ENCODE peak calls at places on chromosome 10, in ten cellular contexts. One of them, this sample, is unnamed.
A peak's percentile ranks its signal among the peaks of the same experiment; 100 is the strongest.

GRCh38 chr10:13160934-13161266 is 458 bp upstream of the MCM10 start:
- DNase-seq in A549: no peak
- DNase-seq in dermis blood vessel endothelial cell: no peak
- DNase-seq in ACHN: no peak
- DNase-seq in activated naive CD4-positive, alpha-beta T cell treated with anti-CD3 and anti-CD28 coated beads for 36 hours: no peak
- DNase-seq in LNCaP clone FGC: no peak
- DNase-seq in fibroblast of the conjunctiva: no peak
- DNase-seq in activated effector memory CD4-positive, alpha-beta T cell treated with Interleukin-2 at 50 U/mL for 16 hours: no peak
- DNase-seq in H54: peak; percentile 4
- DNase-seq in keratinocyte: no peak
- DNase-seq in this sample: no peak

GRCh38 chr10:3132036-3133025 is 40.3 kb downstream of the PITRM1 start:
- DNase-seq in keratinocyte: no peak
- DNase-seq in activated naive CD4-positive, alpha-beta T cell treated with anti-CD3 and anti-CD28 coated beads for 36 hours: no peak
- DNase-seq in A549: no peak
- DNase-seq in H54: no peak
- DNase-seq in dermis blood vessel endothelial cell: no peak
- DNase-seq in LNCaP clone FGC: no peak
- DNase-seq in activated effector memory CD4-positive, alpha-beta T cell treated with Interleukin-2 at 50 U/mL for 16 hours: no peak
- DNase-seq in ACHN: no peak
- DNase-seq in fibroblast of the conjunctiva: no peak
- DNase-seq in this sample: no peak

GRCh38 chr10:25867321-25867720 is 66.7 kb upstream of the MYO3A start:
- DNase-seq in fibroblast of the conjunctiva: no peak
- DNase-seq in A549: no peak
- DNase-seq in ACHN: no peak
- DNase-seq in LNCaP clone FGC: no peak
- DNase-seq in keratinocyte: no peak
- DNase-seq in dermis blood vessel endothelial cell: no peak
- DNase-seq in activated naive CD4-positive, alpha-beta T cell treated with anti-CD3 and anti-CD28 coated beads for 36 hours: no peak
- DNase-seq in activated effector memory CD4-positive, alpha-beta T cell treated with Interleukin-2 at 50 U/mL for 16 hours: no peak
- DNase-seq in H54: no peak
- DNase-seq in this sample: peak; percentile 2

GRCh38 chr10:127040756-127041155 is 135.5 kb downstream of the DOCK1 start:
- DNase-seq in activated effector memory CD4-positive, alpha-beta T cell treated with Interleukin-2 at 50 U/mL for 16 hours: no peak
- DNase-seq in LNCaP clone FGC: no peak
- DNase-seq in activated naive CD4-positive, alpha-beta T cell treated with anti-CD3 and anti-CD28 coated beads for 36 hours: no peak
- DNase-seq in A549: no peak
- DNase-seq in dermis blood vessel endothelial cell: no peak
- DNase-seq in fibroblast of the conjunctiva: no peak
- DNase-seq in keratinocyte: peak; percentile 26
- DNase-seq in ACHN: no peak
- DNase-seq in H54: no peak
- DNase-seq in this sample: no peak

GRCh38 chr10:91805110-91805825 is 7.0 kb downstream of the TNKS2 start:
- DNase-seq in fibroblast of the conjunctiva: no peak
- DNase-seq in dermis blood vessel endothelial cell: no peak
- DNase-seq in activated naive CD4-positive, alpha-beta T cell treated with anti-CD3 and anti-CD28 coated beads for 36 hours: no peak
- DNase-seq in activated effector memory CD4-positive, alpha-beta T cell treated with Interleukin-2 at 50 U/mL for 16 hours: no peak
- DNase-seq in ACHN: no peak
- DNase-seq in H54: no peak
- DNase-seq in LNCaP clone FGC: no peak
- DNase-seq in keratinocyte: no peak
- DNase-seq in A549: no peak
- DNase-seq in this sample: no peak

GRCh38 chr10:52949899-52950298 is 177.3 kb upstream of the MBL2 start:
- DNase-seq in activated effector memory CD4-positive, alpha-beta T cell treated with Interleukin-2 at 50 U/mL for 16 hours: no peak
- DNase-seq in keratinocyte: no peak
- DNase-seq in H54: no peak
- DNase-seq in ACHN: no peak
- DNase-seq in fibroblast of the conjunctiva: no peak
- DNase-seq in LNCaP clone FGC: no peak
- DNase-seq in dermis blood vessel endothelial cell: no peak
- DNase-seq in activated naive CD4-positive, alpha-beta T cell treated with anti-CD3 and anti-CD28 coated beads for 36 hours: no peak
- DNase-seq in A549: peak; percentile 2
- DNase-seq in this sample: peak; percentile 3

GRCh38 chr10:78203915-78204818 is 170.5 kb downstream of the RPS24 start:
- DNase-seq in H54: no peak
- DNase-seq in keratinocyte: no peak
- DNase-seq in A549: peak; percentile 34
- DNase-seq in dermis blood vessel endothelial cell: peak; percentile 6
- DNase-seq in ACHN: no peak
- DNase-seq in fibroblast of the conjunctiva: no peak
- DNase-seq in activated naive CD4-positive, alpha-beta T cell treated with anti-CD3 and anti-CD28 coated beads for 36 hours: no peak
- DNase-seq in activated effector memory CD4-positive, alpha-beta T cell treated with Interleukin-2 at 50 U/mL for 16 hours: no peak
- DNase-seq in LNCaP clone FGC: no peak
- DNase-seq in this sample: no peak

GRCh38 chr10:130686680-130687300 is 550.6 kb downstream of the GLRX3 start:
- DNase-seq in H54: no peak
- DNase-seq in dermis blood vessel endothelial cell: no peak
- DNase-seq in ACHN: peak; percentile 9
- DNase-seq in LNCaP clone FGC: peak; percentile 21
- DNase-seq in activated effector memory CD4-positive, alpha-beta T cell treated with Interleukin-2 at 50 U/mL for 16 hours: no peak
- DNase-seq in fibroblast of the conjunctiva: no peak
- DNase-seq in keratinocyte: no peak
- DNase-seq in A549: peak; percentile 18
- DNase-seq in activated naive CD4-positive, alpha-beta T cell treated with anti-CD3 and anti-CD28 coated beads for 36 hours: no peak
- DNase-seq in this sample: no peak

GRCh38 chr10:36253731-36254130 is 611.6 kb upstream of the FZD8 start:
- DNase-seq in dermis blood vessel endothelial cell: no peak
- DNase-seq in ACHN: no peak
- DNase-seq in A549: no peak
- DNase-seq in H54: no peak
- DNase-seq in LNCaP clone FGC: no peak
- DNase-seq in activated naive CD4-positive, alpha-beta T cell treated with anti-CD3 and anti-CD28 coated beads for 36 hours: no peak
- DNase-seq in keratinocyte: no peak
- DNase-seq in activated effector memory CD4-positive, alpha-beta T cell treated with Interleukin-2 at 50 U/mL for 16 hours: no peak
- DNase-seq in fibroblast of the conjunctiva: no peak
- DNase-seq in this sample: no peak

GRCh38 chr10:20313665-20314064 is 497.4 kb downstream of the PLXDC2 start:
- DNase-seq in ACHN: no peak
- DNase-seq in activated effector memory CD4-positive, alpha-beta T cell treated with Interleukin-2 at 50 U/mL for 16 hours: no peak
- DNase-seq in activated naive CD4-positive, alpha-beta T cell treated with anti-CD3 and anti-CD28 coated beads for 36 hours: no peak
- DNase-seq in H54: no peak
- DNase-seq in dermis blood vessel endothelial cell: no peak
- DNase-seq in fibroblast of the conjunctiva: no peak
- DNase-seq in A549: no peak
- DNase-seq in keratinocyte: no peak
- DNase-seq in LNCaP clone FGC: no peak
- DNase-seq in this sample: no peak

GRCh38 chr10:103394180-103394579 is 2.1 kb downstream of the ATP5MK start:
- DNase-seq in fibroblast of the conjunctiva: no peak
- DNase-seq in activated effector memory CD4-positive, alpha-beta T cell treated with Interleukin-2 at 50 U/mL for 16 hours: no peak
- DNase-seq in A549: no peak
- DNase-seq in keratinocyte: no peak
- DNase-seq in dermis blood vessel endothelial cell: no peak
- DNase-seq in H54: no peak
- DNase-seq in LNCaP clone FGC: no peak
- DNase-seq in activated naive CD4-positive, alpha-beta T cell treated with anti-CD3 and anti-CD28 coated beads for 36 hours: no peak
- DNase-seq in ACHN: peak; percentile 11
- DNase-seq in this sample: no peak

GRCh38 chr10:27449571-27449970 is 54.5 kb upstream of the RAB18 start:
- DNase-seq in activated naive CD4-positive, alpha-beta T cell treated with anti-CD3 and anti-CD28 coated beads for 36 hours: no peak
- DNase-seq in activated effector memory CD4-positive, alpha-beta T cell treated with Interleukin-2 at 50 U/mL for 16 hours: no peak
- DNase-seq in fibroblast of the conjunctiva: no peak
- DNase-seq in dermis blood vessel endothelial cell: no peak
- DNase-seq in keratinocyte: no peak
- DNase-seq in LNCaP clone FGC: peak; percentile 56
- DNase-seq in A549: no peak
- DNase-seq in ACHN: no peak
- DNase-seq in H54: no peak
- DNase-seq in this sample: no peak

GRCh38 chr10:83165164-83165563 is 974.1 kb upstream of the GHITM start:
- DNase-seq in fibroblast of the conjunctiva: no peak
- DNase-seq in H54: no peak
- DNase-seq in LNCaP clone FGC: no peak
- DNase-seq in A549: no peak
- DNase-seq in keratinocyte: no peak
- DNase-seq in activated effector memory CD4-positive, alpha-beta T cell treated with Interleukin-2 at 50 U/mL for 16 hours: no peak
- DNase-seq in activated naive CD4-positive, alpha-beta T cell treated with anti-CD3 and anti-CD28 coated beads for 36 hours: no peak
- DNase-seq in ACHN: no peak
- DNase-seq in dermis blood vessel endothelial cell: no peak
- DNase-seq in this sample: no peak

GRCh38 chr10:24385776-24386175 is 176.8 kb downstream of the KIAA1217 start:
- DNase-seq in LNCaP clone FGC: no peak
- DNase-seq in H54: no peak
- DNase-seq in ACHN: no peak
- DNase-seq in keratinocyte: no peak
- DNase-seq in activated effector memory CD4-positive, alpha-beta T cell treated with Interleukin-2 at 50 U/mL for 16 hours: no peak
- DNase-seq in A549: no peak
- DNase-seq in fibroblast of the conjunctiva: no peak
- DNase-seq in activated naive CD4-positive, alpha-beta T cell treated with anti-CD3 and anti-CD28 coated beads for 36 hours: no peak
- DNase-seq in dermis blood vessel endothelial cell: no peak
- DNase-seq in this sample: no peak

GRCh38 chr10:59019603-59020002 is 156.8 kb upstream of the PHYHIPL start:
- DNase-seq in LNCaP clone FGC: no peak
- DNase-seq in activated naive CD4-positive, alpha-beta T cell treated with anti-CD3 and anti-CD28 coated beads for 36 hours: no peak
- DNase-seq in fibroblast of the conjunctiva: no peak
- DNase-seq in activated effector memory CD4-positive, alpha-beta T cell treated with Interleukin-2 at 50 U/mL for 16 hours: no peak
- DNase-seq in H54: no peak
- DNase-seq in A549: no peak
- DNase-seq in dermis blood vessel endothelial cell: no peak
- DNase-seq in keratinocyte: no peak
- DNase-seq in ACHN: no peak
- DNase-seq in this sample: no peak

GRCh38 chr10:121579656-121580055 is 18.6 kb downstream of the FGFR2 start:
- DNase-seq in keratinocyte: peak; percentile 73
- DNase-seq in dermis blood vessel endothelial cell: no peak
- DNase-seq in fibroblast of the conjunctiva: no peak
- DNase-seq in ACHN: no peak
- DNase-seq in LNCaP clone FGC: no peak
- DNase-seq in A549: no peak
- DNase-seq in activated naive CD4-positive, alpha-beta T cell treated with anti-CD3 and anti-CD28 coated beads for 36 hours: no peak
- DNase-seq in H54: no peak
- DNase-seq in activated effector memory CD4-positive, alpha-beta T cell treated with Interleukin-2 at 50 U/mL for 16 hours: no peak
- DNase-seq in this sample: no peak

GRCh38 chr10:12489357-12489756 is 140.0 kb downstream of the CAMK1D start:
- DNase-seq in dermis blood vessel endothelial cell: no peak
- DNase-seq in H54: no peak
- DNase-seq in keratinocyte: no peak
- DNase-seq in ACHN: no peak
- DNase-seq in LNCaP clone FGC: no peak
- DNase-seq in A549: no peak
- DNase-seq in activated naive CD4-positive, alpha-beta T cell treated with anti-CD3 and anti-CD28 coated beads for 36 hours: no peak
- DNase-seq in fibroblast of the conjunctiva: no peak
- DNase-seq in activated effector memory CD4-positive, alpha-beta T cell treated with Interleukin-2 at 50 U/mL for 16 hours: no peak
- DNase-seq in this sample: no peak

GRCh38 chr10:12588091-12588850 is 238.9 kb downstream of the CAMK1D start:
- DNase-seq in H54: no peak
- DNase-seq in ACHN: no peak
- DNase-seq in keratinocyte: no peak
- DNase-seq in LNCaP clone FGC: no peak
- DNase-seq in activated effector memory CD4-positive, alpha-beta T cell treated with Interleukin-2 at 50 U/mL for 16 hours: no peak
- DNase-seq in fibroblast of the conjunctiva: no peak
- DNase-seq in dermis blood vessel endothelial cell: no peak
- DNase-seq in activated naive CD4-positive, alpha-beta T cell treated with anti-CD3 and anti-CD28 coated beads for 36 hours: peak; percentile 50
- DNase-seq in A549: no peak
- DNase-seq in this sample: no peak

GRCh38 chr10:19819419-19820033 is 3.3 kb downstream of the PLXDC2 start:
- DNase-seq in H54: no peak
- DNase-seq in dermis blood vessel endothelial cell: peak; percentile 59
- DNase-seq in LNCaP clone FGC: peak; percentile 65
- DNase-seq in activated effector memory CD4-positive, alpha-beta T cell treated with Interleukin-2 at 50 U/mL for 16 hours: no peak
- DNase-seq in activated naive CD4-positive, alpha-beta T cell treated with anti-CD3 and anti-CD28 coated beads for 36 hours: no peak
- DNase-seq in A549: peak; percentile 52
- DNase-seq in ACHN: peak; percentile 61
- DNase-seq in fibroblast of the conjunctiva: peak; percentile 22
- DNase-seq in keratinocyte: no peak
- DNase-seq in this sample: peak; percentile 45

GRCh38 chr10:60299961-60300883 is 89.5 kb downstream of the ANK3 start:
- DNase-seq in activated effector memory CD4-positive, alpha-beta T cell treated with Interleukin-2 at 50 U/mL for 16 hours: no peak
- DNase-seq in keratinocyte: no peak
- DNase-seq in dermis blood vessel endothelial cell: peak; percentile 83
- DNase-seq in LNCaP clone FGC: no peak
- DNase-seq in H54: peak; percentile 42
- DNase-seq in activated naive CD4-positive, alpha-beta T cell treated with anti-CD3 and anti-CD28 coated beads for 36 hours: no peak
- DNase-seq in ACHN: no peak
- DNase-seq in A549: no peak
- DNase-seq in fibroblast of the conjunctiva: no peak
- DNase-seq in this sample: no peak

GRCh38 chr10:96995851-96996250 is 163.8 kb downstream of the LCOR start:
- DNase-seq in fibroblast of the conjunctiva: no peak
- DNase-seq in H54: no peak
- DNase-seq in activated naive CD4-positive, alpha-beta T cell treated with anti-CD3 and anti-CD28 coated beads for 36 hours: no peak
- DNase-seq in ACHN: no peak
- DNase-seq in LNCaP clone FGC: peak; percentile 80
- DNase-seq in activated effector memory CD4-positive, alpha-beta T cell treated with Interleukin-2 at 50 U/mL for 16 hours: no peak
- DNase-seq in keratinocyte: no peak
- DNase-seq in dermis blood vessel endothelial cell: peak; percentile 15
- DNase-seq in A549: no peak
- DNase-seq in this sample: no peak

GRCh38 chr10:98404571-98405396 is 10.2 kb downstream of the PYROXD2 start:
- DNase-seq in dermis blood vessel endothelial cell: no peak
- DNase-seq in LNCaP clone FGC: no peak
- DNase-seq in H54: peak; percentile 27
- DNase-seq in keratinocyte: no peak
- DNase-seq in ACHN: no peak
- DNase-seq in A549: peak; percentile 61
- DNase-seq in fibroblast of the conjunctiva: peak; percentile 50
- DNase-seq in activated naive CD4-positive, alpha-beta T cell treated with anti-CD3 and anti-CD28 coated beads for 36 hours: peak; percentile 46
- DNase-seq in activated effector memory CD4-positive, alpha-beta T cell treated with Interleukin-2 at 50 U/mL for 16 hours: no peak
- DNase-seq in this sample: peak; percentile 44

GRCh38 chr10:128803790-128804189 is 663.3 kb upstream of the MGMT start:
- DNase-seq in dermis blood vessel endothelial cell: no peak
- DNase-seq in LNCaP clone FGC: no peak
- DNase-seq in ACHN: no peak
- DNase-seq in keratinocyte: no peak
- DNase-seq in fibroblast of the conjunctiva: no peak
- DNase-seq in activated effector memory CD4-positive, alpha-beta T cell treated with Interleukin-2 at 50 U/mL for 16 hours: no peak
- DNase-seq in activated naive CD4-positive, alpha-beta T cell treated with anti-CD3 and anti-CD28 coated beads for 36 hours: no peak
- DNase-seq in A549: no peak
- DNase-seq in H54: no peak
- DNase-seq in this sample: no peak

GRCh38 chr10:63713191-63714144 is 192.3 kb downstream of the REEP3 start:
- DNase-seq in H54: peak; percentile 46
- DNase-seq in keratinocyte: no peak
- DNase-seq in fibroblast of the conjunctiva: no peak
- DNase-seq in LNCaP clone FGC: no peak
- DNase-seq in dermis blood vessel endothelial cell: peak; percentile 72
- DNase-seq in A549: peak; percentile 46
- DNase-seq in activated naive CD4-positive, alpha-beta T cell treated with anti-CD3 and anti-CD28 coated beads for 36 hours: no peak
- DNase-seq in ACHN: no peak
- DNase-seq in activated effector memory CD4-positive, alpha-beta T cell treated with Interleukin-2 at 50 U/mL for 16 hours: no peak
- DNase-seq in this sample: no peak

GRCh38 chr10:71887767-71888166 is 36.7 kb upstream of the PSAP start:
- DNase-seq in ACHN: no peak
- DNase-seq in dermis blood vessel endothelial cell: no peak
- DNase-seq in LNCaP clone FGC: no peak
- DNase-seq in activated effector memory CD4-positive, alpha-beta T cell treated with Interleukin-2 at 50 U/mL for 16 hours: no peak
- DNase-seq in activated naive CD4-positive, alpha-beta T cell treated with anti-CD3 and anti-CD28 coated beads for 36 hours: no peak
- DNase-seq in H54: no peak
- DNase-seq in keratinocyte: no peak
- DNase-seq in fibroblast of the conjunctiva: no peak
- DNase-seq in A549: no peak
- DNase-seq in this sample: no peak

GRCh38 chr10:100020161-100020882 is 10.6 kb upstream of the DNMBP start:
- DNase-seq in keratinocyte: no peak
- DNase-seq in ACHN: peak; percentile 37
- DNase-seq in H54: no peak
- DNase-seq in A549: peak; percentile 86
- DNase-seq in dermis blood vessel endothelial cell: no peak
- DNase-seq in LNCaP clone FGC: no peak
- DNase-seq in fibroblast of the conjunctiva: no peak
- DNase-seq in activated effector memory CD4-positive, alpha-beta T cell treated with Interleukin-2 at 50 U/mL for 16 hours: no peak
- DNase-seq in activated naive CD4-positive, alpha-beta T cell treated with anti-CD3 and anti-CD28 coated beads for 36 hours: peak; percentile 19
- DNase-seq in this sample: no peak

GRCh38 chr10:98270786-98271185 is 2.8 kb upstream of the LOXL4 start:
- DNase-seq in H54: no peak
- DNase-seq in fibroblast of the conjunctiva: no peak
- DNase-seq in LNCaP clone FGC: no peak
- DNase-seq in keratinocyte: no peak
- DNase-seq in activated naive CD4-positive, alpha-beta T cell treated with anti-CD3 and anti-CD28 coated beads for 36 hours: no peak
- DNase-seq in dermis blood vessel endothelial cell: no peak
- DNase-seq in activated effector memory CD4-positive, alpha-beta T cell treated with Interleukin-2 at 50 U/mL for 16 hours: no peak
- DNase-seq in ACHN: no peak
- DNase-seq in A549: no peak
- DNase-seq in this sample: no peak

GRCh38 chr10:79069325-79070090 is 742 bp downstream of the ZMIZ1 start:
- DNase-seq in ACHN: peak; percentile 53
- DNase-seq in A549: peak; percentile 29
- DNase-seq in dermis blood vessel endothelial cell: peak; percentile 67
- DNase-seq in LNCaP clone FGC: no peak
- DNase-seq in keratinocyte: no peak
- DNase-seq in activated effector memory CD4-positive, alpha-beta T cell treated with Interleukin-2 at 50 U/mL for 16 hours: peak; percentile 40
- DNase-seq in fibroblast of the conjunctiva: no peak
- DNase-seq in activated naive CD4-positive, alpha-beta T cell treated with anti-CD3 and anti-CD28 coated beads for 36 hours: peak; percentile 59
- DNase-seq in H54: peak; percentile 50
- DNase-seq in this sample: no peak

This sample was measured in NCI-H460.